ENCODE peak calls at places on chromosomes 7 and 10, in ten cellular contexts. O is CD4-positive, alpha-beta T cell; X is thyroid gland; H is Karpas-422; R is NCI-H1694 treated with DMSO at 0.1 percent for 48 hours; V is NB4; A is MV-4-11; M is activated CD8-positive, alpha-beta memory T cell treated with anti-CD3 and anti-CD28 coated beads, Interleukin-2, amount 10 ng/mL, durations not matched to agents 7 days and 5 days; U is right cardiac atrium; D is left colon. E is an unnamed sample.
A peak's percentile ranks its signal among the peaks of the same experiment; 100 is the strongest.

GRCh38 chr10:103926722-103927319 is 8.8 kb upstream of the STN1 start:
- DNase-seq in O (no peak), X (no peak), H (no peak), R (no peak), V (no peak), A (no peak), M (no peak), U (no peak), D (no peak), E (no peak)

GRCh38 chr7:113562242-113562641 is 356.6 kb downstream of the PPP1R3A start:
- DNase-seq in O (no peak), X (no peak), H (no peak), R (no peak), V (no peak), A (no peak), M (no peak), U (no peak), D (no peak), E (no peak)

GRCh38 chr7:64672414-64672813 is 6.5 kb downstream of the ZNF107 start:
- DNase-seq in O (no peak), X (no peak), H (no peak), R (no peak), V (no peak), A (no peak), M (no peak), U (no peak), D (no peak), E (no peak)

GRCh38 chr7:2399848-2400587 is 3.4 kb upstream of the CHST12 start:
- DNase-seq in O (no peak), X (peak; percentile 84), H (no peak), R (peak; percentile 42), V (peak; percentile 100), A (peak; percentile 98), M (peak; percentile 83), U (peak; percentile 89), D (peak; percentile 76), E (no peak)

GRCh38 chr10:100528885-100529472 is 692 bp downstream of the NDUFB8 start:
- DNase-seq in O (no peak), X (no peak), H (peak; percentile 83), R (no peak), V (peak; percentile 82), A (peak; percentile 22), M (peak; percentile 44), U (no peak), D (no peak), E (no peak)

GRCh38 chr7:113197274-113197673 is 78.9 kb upstream of the SMIM30 start:
- DNase-seq in O (no peak), X (no peak), H (no peak), R (no peak), V (no peak), A (no peak), M (no peak), U (no peak), D (no peak), E (no peak)

GRCh38 chr10:29714096-29714874 is 79.5 kb upstream of the SVIL start:
- DNase-seq in O (no peak), X (no peak), H (no peak), R (no peak), V (no peak), A (no peak), M (no peak), U (no peak), D (no peak), E (no peak)

GRCh38 chr10:125034671-125035070 is 92.7 kb downstream of the ZRANB1 start:
- DNase-seq in O (no peak), X (no peak), H (no peak), R (no peak), V (no peak), A (no peak), M (no peak), U (no peak), D (no peak), E (no peak)

GRCh38 chr7:88565401-88565800 is 194.1 kb upstream of the ZNF804B start:
- DNase-seq in O (no peak), X (no peak), H (no peak), R (no peak), V (no peak), A (no peak), M (no peak), U (no peak), D (no peak), E (no peak)

GRCh38 chr7:111508387-111508786 is 53.9 kb downstream of the IMMP2L start:
- DNase-seq in O (no peak), X (no peak), H (no peak), R (no peak), V (no peak), A (no peak), M (no peak), U (no peak), D (no peak), E (no peak)

GRCh38 chr7:149281508-149282330 is 19.7 kb downstream of the ZNF783 start:
- DNase-seq in O (no peak), X (no peak), H (no peak), R (no peak), V (no peak), A (no peak), M (no peak), U (peak; percentile 56), D (no peak), E (no peak)

GRCh38 chr10:131041361-131041916 is 270.1 kb downstream of the TCERG1L start:
- DNase-seq in O (no peak), X (no peak), H (peak; percentile 88), R (no peak), V (no peak), A (no peak), M (no peak), U (no peak), D (no peak), E (no peak)

GRCh38 chr10:81696609-81697388 is 178.2 kb upstream of the NRG3 start:
- DNase-seq in O (no peak), X (peak; percentile 23), H (no peak), R (no peak), V (no peak), A (no peak), M (no peak), U (peak; percentile 37), D (no peak), E (no peak)

GRCh38 chr10:123449234-123449962 is 216.8 kb upstream of the GPR26 start:
- DNase-seq in O (no peak), X (no peak), H (no peak), R (no peak), V (no peak), A (no peak), M (no peak), U (no peak), D (no peak), E (no peak)

GRCh38 chr7:155815332-155816191 is 3.3 kb upstream of the SHH start:
- DNase-seq in O (peak; percentile 45), X (peak; percentile 67), H (peak; percentile 80), R (peak; percentile 12), V (peak; percentile 73), A (peak; percentile 4), M (peak; percentile 75), U (peak; percentile 65), D (peak; percentile 83), E (peak; percentile 31)

E was measured in memory B cell.